ENCODE peak calls at places on chromosome 17, in four cellular contexts. E is HepG2, C is GM12878, S is H1. H is an unnamed sample.

GRCh38 chr17:80704381-80704819 is 159.8 kb downstream of the RPTOR start:
- DNase-seq in E (no peak), C (no peak), S (no peak), H (no peak)

GRCh38 chr17:42804918-42805367 is 6.3 kb downstream of the CNTD1 start:
- DNase-seq in E (peak), C (no peak), S (no peak), H (no peak)

GRCh38 chr17:10683853-10684252 is 13.5 kb downstream of the SCO1 start:
- DNase-seq in E (peak), C (no peak), S (no peak), H (no peak)

GRCh38 chr17:42288985-42289862 is 926 bp downstream of the STAT5A start:
- DNase-seq in E (no peak), C (no peak), S (no peak), H (no peak)

GRCh38 chr17:31700973-31701372 is 158.1 kb downstream of the COPRS start:
- DNase-seq in E (no peak), C (no peak), S (no peak), H (no peak)

GRCh38 chr17:45241315-45242011 is 19.8 kb downstream of the FMNL1 start:
- DNase-seq in E (no peak), C (no peak), S (no peak), H (no peak)

GRCh38 chr17:29571883-29572681 is 3.6 kb downstream of the TP53I13 start:
- DNase-seq in E (no peak), C (no peak), S (no peak), H (no peak)

GRCh38 chr17:50213026-50214015 is 11.9 kb upstream of the COL1A1 start:
- DNase-seq in E (peak), C (peak), S (no peak), H (no peak)

GRCh38 chr17:81512984-81513668 is 527 bp upstream of the ACTG1 start:
- DNase-seq in E (peak), C (no peak), S (no peak), H (peak)

GRCh38 chr17:74049167-74049797 is 154.2 kb upstream of the RPL38 start:
- DNase-seq in E (no peak), C (no peak), S (no peak), H (no peak)

GRCh38 chr17:82212331-82213250 is at the start of gene CCDC57:
- DNase-seq in E (peak), C (no peak), S (no peak), H (no peak)

GRCh38 chr17:50175035-50175788 is 9.4 kb downstream of the SGCA start:
- DNase-seq in E (no peak), C (no peak), S (no peak), H (no peak)

GRCh38 chr17:78658281-78658785 is 81.1 kb upstream of the DNAH17 start:
- DNase-seq in E (no peak), C (no peak), S (no peak), H (no peak)
- TF ChIP-seq SUZ12 in E (no peak), C (no peak), S (no peak), H (no peak)

GRCh38 chr17:58283674-58284612 is 3.2 kb upstream of the MPO start:
- DNase-seq in E (no peak), C (no peak), S (no peak), H (no peak)
- H3K4me3 ChIP-seq in E (no peak), C (no peak), S (no peak), H (no peak)

GRCh38 chr17:2545393-2545792 is 33.7 kb upstream of the METTL16 start:
- DNase-seq in E (peak), C (no peak), S (no peak), H (no peak)
- TF ChIP-seq SUZ12 in E (no peak), C (no peak), S (no peak), H (no peak)

DNA sequence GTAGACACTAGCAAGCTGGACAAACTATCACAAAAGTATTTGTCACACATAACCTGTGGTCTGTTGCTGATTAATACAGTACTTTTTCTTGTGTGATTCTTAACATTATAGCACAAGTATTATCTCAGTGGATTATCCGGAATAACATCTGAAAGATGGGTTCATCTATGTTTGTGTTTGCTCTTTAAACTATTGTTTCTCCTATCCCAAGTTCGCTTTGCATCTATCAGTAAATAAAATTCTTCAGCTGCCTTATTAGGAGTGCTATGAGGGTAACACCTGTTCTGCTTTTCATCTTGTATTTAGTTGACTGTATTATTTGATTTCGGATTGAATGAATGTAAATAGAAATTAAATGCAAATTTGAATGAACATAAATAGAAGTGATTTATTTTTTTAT is 14.5 kb downstream of the RNFT1 start:
- DNase-seq in E (no peak), C (no peak), S (no peak), H (no peak)
- H3K4me3 ChIP-seq in E (no peak), C (no peak), S (no peak), H (no peak)

GRCh38 chr17:32913593-32913992 is 14.4 kb upstream of the TMEM98 start:
- DNase-seq in E (no peak), C (no peak), S (no peak), H (no peak)

GRCh38 chr17:32912218-32912897 is 15.6 kb upstream of the TMEM98 start:
- DNase-seq in E (peak), C (no peak), S (no peak), H (no peak)

GRCh38 chr17:32907583-32907982 is 20.4 kb upstream of the TMEM98 start:
- DNase-seq in E (no peak), C (no peak), S (no peak), H (no peak)

GRCh38 chr17:32910769-32911168 is 17.2 kb upstream of the TMEM98 start:
- DNase-seq in E (no peak), C (no peak), S (no peak), H (no peak)

DNA sequence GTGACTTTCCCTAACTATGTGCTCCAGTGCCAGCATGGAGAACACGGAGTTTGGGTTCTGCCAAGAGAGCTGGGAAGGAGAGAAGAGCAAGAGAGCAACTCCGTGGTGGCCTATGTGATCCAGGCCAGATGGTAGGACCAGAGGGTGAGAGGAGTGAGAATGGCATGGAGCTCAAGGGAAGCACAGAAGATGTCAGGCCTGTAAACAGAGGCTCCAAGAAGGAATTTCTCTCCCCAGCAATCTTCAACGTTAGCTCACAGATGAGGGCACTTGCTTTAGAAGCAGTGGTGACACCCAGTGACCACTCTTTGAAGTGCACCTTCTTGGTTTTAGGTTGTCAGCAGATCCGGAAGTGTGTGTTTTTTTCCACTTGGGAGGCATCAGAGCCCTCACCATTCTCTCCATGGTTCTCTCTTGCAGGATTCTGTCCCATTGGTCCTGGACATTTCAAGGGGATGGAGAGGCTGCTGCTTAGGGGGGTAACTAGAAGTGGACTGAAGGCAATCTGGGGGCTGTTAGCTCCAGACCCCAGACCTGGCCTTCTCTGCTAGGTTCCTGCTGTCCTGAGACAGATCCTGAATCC is 18.1 kb upstream of the TMEM98 start:
- DNase-seq in E (peak), C (peak), S (no peak), H (peak)
- TF ChIP-seq SUZ12 in E (no peak), C (no peak), S (no peak), H (no peak)

GRCh38 chr17:69265873-69266272 is 37.2 kb upstream of the ABCA10 start:
- DNase-seq in E (no peak), C (no peak), S (no peak), H (no peak)

GRCh38 chr17:69267219-69267618 is 38.6 kb upstream of the ABCA10 start:
- DNase-seq in E (no peak), C (no peak), S (no peak), H (no peak)

GRCh38 chr17:69268442-69269068 is 39.9 kb upstream of the ABCA10 start:
- DNase-seq in E (peak), C (no peak), S (no peak), H (no peak)

GRCh38 chr17:69269174-69269998 is 40.8 kb upstream of the ABCA10 start:
- DNase-seq in E (peak), C (no peak), S (no peak), H (no peak)
- H3K4me3 ChIP-seq in E (peak), C (no peak), S (no peak), H (no peak)

GRCh38 chr17:76189247-76189646 is 48.2 kb upstream of the FOXJ1 start:
- DNase-seq in E (no peak), C (no peak), S (no peak), H (no peak)

GRCh38 chr17:76184266-76184665 is 43.2 kb upstream of the FOXJ1 start:
- DNase-seq in E (no peak), C (no peak), S (no peak), H (no peak)

GRCh38 chr17:76191891-76192290 is 48.4 kb downstream of the RNF157 start:
- DNase-seq in E (no peak), C (peak), S (no peak), H (no peak)

GRCh38 chr17:76189741-76190140 is 48.7 kb upstream of the FOXJ1 start:
- DNase-seq in E (no peak), C (no peak), S (no peak), H (no peak)

GRCh38 chr17:76188213-76189060 is 47.4 kb upstream of the FOXJ1 start:
- DNase-seq in E (no peak), C (no peak), S (no peak), H (no peak)
- TF ChIP-seq SUZ12 in E (no peak), C (no peak), S (no peak), H (no peak)

DNA sequence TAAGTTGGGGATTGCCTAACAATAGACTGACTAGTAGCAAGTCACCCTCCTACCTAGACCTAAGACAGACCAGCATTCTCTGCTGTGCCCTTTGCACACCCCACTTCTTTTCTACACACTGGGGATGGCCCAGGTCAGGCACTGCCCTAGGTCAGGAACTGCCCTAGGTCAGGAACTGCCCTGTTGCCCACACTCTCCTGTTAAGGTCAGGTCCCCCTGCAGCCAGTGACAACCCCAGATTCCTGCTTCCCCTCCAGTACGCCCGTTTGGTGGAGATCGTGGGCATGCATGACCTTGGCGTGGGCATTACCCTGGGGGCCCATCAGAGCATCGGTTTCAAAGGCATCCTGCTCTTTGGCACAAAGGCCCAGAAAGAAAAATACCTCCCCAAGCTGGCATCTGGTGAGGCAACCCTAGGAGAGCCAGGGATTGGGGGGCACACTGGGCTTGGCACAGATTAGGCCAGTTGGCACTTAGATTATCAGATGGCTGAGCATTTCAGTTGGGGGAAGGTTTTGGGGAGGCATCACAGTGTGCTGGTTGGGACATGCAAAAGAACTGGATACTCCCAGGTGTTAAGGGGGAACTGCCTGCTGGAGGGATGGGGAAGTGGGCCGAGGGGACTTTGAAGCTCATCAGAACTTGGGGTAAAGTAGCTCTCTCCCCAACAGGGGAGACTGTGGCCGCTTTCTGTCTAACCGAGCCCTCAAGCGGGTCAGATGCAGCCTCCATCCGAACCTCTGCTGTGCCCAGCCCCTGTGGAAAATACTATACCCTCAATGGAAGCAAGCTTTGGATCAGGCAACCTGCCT is 1.7 kb downstream of the ACADVL start:
- DNase-seq in E (no peak), C (no peak), S (no peak), H (no peak)
- H3K4me3 ChIP-seq in E (no peak), C (no peak), S (no peak), H (no peak)